ENCODE peak calls at places on chromosomes 5 and 9, in eight cellular contexts. B is left lung; V is frontal cortex; Z is HTR-8/SVneo; K is memory B cell; D is activated CD8-positive, alpha-beta memory T cell treated with anti-CD3 and anti-CD28 coated beads for 4 hours; W is GM23248; F is AG04450. A is an unnamed sample.

GRCh38 chr5:94288937-94289336 is 329.5 kb downstream of the KIAA0825 start:
- DNase-seq in F (no peak), D (no peak), K (no peak), V (no peak), Z (peak; percentile 4), B (no peak), W (peak; percentile 68), A (peak; percentile 8)

GRCh38 chr5:55232194-55232984 is 1.0 kb downstream of the CCNO start:
- DNase-seq in V (peak; percentile 22), B (no peak), W (peak; percentile 59), Z (peak; percentile 48), D (no peak), F (no peak), K (no peak), A (no peak)

GRCh38 chr9:81557957-81558791 is 131.2 kb downstream of the TLE1 start:
- DNase-seq in W (peak; percentile 76), B (no peak), D (no peak), Z (no peak), K (no peak), F (peak; percentile 74), V (no peak), A (peak; percentile 76)

GRCh38 chr5:139402561-139403158 is 1.2 kb downstream of the SPATA24 start:
- DNase-seq in F (no peak), Z (no peak), D (no peak), B (no peak), K (no peak), V (no peak), W (peak; percentile 28), A (no peak)

GRCh38 chr5:157160001-157160400 is 6.1 kb downstream of the GARIN3 start:
- DNase-seq in F (no peak), V (no peak), K (no peak), B (no peak), D (no peak), W (no peak), Z (no peak), A (no peak)

GRCh38 chr9:90843530-90843929 is 41.9 kb downstream of the SYK start:
- DNase-seq in W (no peak), F (no peak), D (no peak), V (no peak), B (no peak), K (no peak), Z (no peak), A (no peak)

GRCh38 chr5:103210952-103211351 is 47.6 kb upstream of the MACIR start:
- DNase-seq in B (no peak), F (no peak), K (no peak), V (no peak), Z (no peak), W (no peak), D (no peak), A (no peak)

GRCh38 chr5:143952809-143953208 is 140.8 kb downstream of the HMHB1 start:
- DNase-seq in D (no peak), V (no peak), Z (no peak), B (no peak), F (no peak), W (no peak), K (no peak), A (no peak)

GRCh38 chr5:57710126-57710525 is 227.5 kb upstream of the ACTBL2 start:
- DNase-seq in V (no peak), F (no peak), D (no peak), Z (no peak), W (no peak), B (no peak), K (no peak), A (no peak)

GRCh38 chr9:125674981-125675973 is 31.7 kb downstream of the MAPKAP1 start:
- DNase-seq in V (no peak), F (peak; percentile 55), D (no peak), B (no peak), W (peak; percentile 82), Z (peak; percentile 75), K (no peak), A (peak; percentile 52)

GRCh38 chr9:137333016-137333726 is 31.1 kb upstream of the NRARP start:
- DNase-seq in W (no peak), Z (no peak), D (no peak), V (no peak), K (no peak), F (no peak), B (no peak), A (no peak)